ENCODE peak calls at places on chromosomes 3 and 15, in four cellular contexts. G is GM13976, B is HL-60, D is NB4. E is an unnamed sample.
A peak's percentile ranks its signal among the peaks of the same experiment; 100 is the strongest.

GRCh38 chr3:8500208-8500961 is 1.2 kb upstream of the LMCD1 start:
- DNase-seq in D (no peak), G (no peak), B (no peak), E (no peak)

GRCh38 chr3:161291191-161291901 is 70.2 kb downstream of the NMD3 start:
- DNase-seq in D (no peak), G (no peak), B (no peak), E (no peak)

GRCh38 chr3:190492966-190493365 is 20.9 kb upstream of the IL1RAP start:
- DNase-seq in G (no peak), D (no peak), B (no peak), E (no peak)

GRCh38 chr3:124094496-124094895 is 102.6 kb upstream of the ROPN1 start:
- DNase-seq in D (peak; percentile 8), G (no peak), B (no peak), E (no peak)

GRCh38 chr15:40549894-40550293 is 14.9 kb downstream of the CCDC32 start:
- DNase-seq in B (no peak), D (no peak), G (no peak), E (no peak)

GRCh38 chr15:84079885-84080777 is 155.4 kb upstream of the GOLGA6L4 start:
- DNase-seq in D (no peak), G (peak; percentile 67), B (peak; percentile 5), E (peak; percentile 58)

GRCh38 chr15:51756482-51756881 is 5.1 kb downstream of the TMOD2 start:
- DNase-seq in B (peak; percentile 73), D (peak; percentile 75), G (no peak), E (no peak)

GRCh38 chr3:110620118-110620517 is 451.5 kb upstream of the NECTIN3 start:
- DNase-seq in D (no peak), B (no peak), G (no peak), E (no peak)

DNA sequence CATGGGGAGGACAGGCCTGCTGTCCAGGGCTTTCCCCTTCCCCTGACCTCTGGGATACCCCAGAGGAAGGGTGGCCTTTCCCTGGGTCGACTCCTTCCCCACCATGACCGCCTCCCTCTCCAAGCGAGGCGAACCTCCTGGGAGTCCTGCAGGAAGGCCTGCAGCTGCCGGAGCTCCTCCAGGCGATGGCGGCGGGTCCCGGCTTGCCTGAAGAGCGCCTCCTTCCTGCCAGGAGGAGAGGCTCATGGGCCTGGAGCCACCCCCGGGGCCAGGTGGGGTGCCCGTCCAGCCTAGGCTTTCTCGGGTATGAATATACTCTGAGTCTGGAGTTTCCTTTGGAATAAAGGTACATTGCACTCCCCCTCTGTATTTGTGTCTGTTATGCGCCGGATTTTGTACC is 20.1 kb downstream of the PLA2G4B start:
- DNase-seq in D (no peak), G (no peak), B (no peak), E (no peak)
- TF ChIP-seq CTCF in D (no peak), G (no peak), B (no peak), E (no peak)

GRCh38 chr3:142578309-142579223 is at the start of gene ATR:
- DNase-seq in B (peak; percentile 98), D (peak; percentile 98), G (peak; percentile 96), E (peak; percentile 95)
- TF ChIP-seq CTCF in B (no peak), D (no peak), G (no peak), E (no peak)

DNA sequence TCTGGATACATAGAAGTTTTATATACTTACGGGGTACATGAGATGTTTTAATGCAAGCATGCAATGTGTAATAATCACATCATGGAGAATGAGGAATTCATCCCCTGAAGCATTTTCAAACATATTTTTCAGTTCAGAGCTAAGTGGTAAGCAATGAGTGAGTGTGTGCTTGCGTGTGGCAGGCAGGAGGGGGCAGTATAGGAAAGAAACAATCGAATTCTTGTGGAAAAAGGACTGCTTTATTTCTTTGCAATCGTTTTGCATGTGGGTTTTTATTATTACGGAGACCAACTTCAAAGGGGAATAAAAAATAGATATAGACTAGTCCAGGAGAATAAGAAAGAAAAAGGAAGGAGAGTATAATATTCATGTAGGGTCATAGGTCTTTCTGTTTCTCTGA is 271.6 kb downstream of the CHL1 start:
- DNase-seq in B (no peak), D (peak; percentile 14), G (no peak), E (no peak)
- TF ChIP-seq CTCF in B (peak; percentile 19), D (peak; percentile 62), G (peak; percentile 66), E (peak; percentile 64)

GRCh38 chr3:99934984-99935797 is 117.5 kb downstream of the CMSS1 start:
- DNase-seq in B (no peak), G (no peak), D (no peak), E (no peak)
- TF ChIP-seq CTCF in B (no peak), G (no peak), D (no peak), E (no peak)

DNA sequence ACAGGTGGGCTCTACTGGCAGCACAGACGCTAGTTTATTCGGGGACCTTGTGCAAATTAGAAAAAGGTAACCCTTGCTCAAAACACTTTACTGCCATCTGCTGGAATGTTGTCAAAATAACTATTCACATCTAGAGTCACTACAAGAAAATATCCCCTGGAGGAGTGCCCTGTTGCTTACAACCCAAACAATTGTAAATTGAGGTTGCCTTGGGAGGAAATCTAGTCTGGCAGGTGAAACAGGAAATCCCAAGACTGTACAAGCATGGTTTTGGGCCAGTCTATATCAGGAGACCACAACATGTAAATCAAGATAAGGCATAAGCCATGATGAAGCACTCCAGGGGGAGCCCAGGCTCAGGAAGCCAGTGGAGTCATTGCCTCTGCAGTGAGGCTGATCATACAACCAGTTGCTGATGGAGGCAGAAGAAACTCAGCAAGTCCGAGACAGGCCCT is 136.8 kb upstream of the ACP3 start:
- DNase-seq in B (peak; percentile 8), G (peak; percentile 18), D (peak; percentile 56), E (peak; percentile 15)
- TF ChIP-seq CTCF in B (no peak), G (peak; percentile 18), D (peak; percentile 31), E (peak; percentile 37)

GRCh38 chr3:133467780-133468179 is 67.9 kb downstream of the BFSP2 start:
- DNase-seq in G (no peak), B (no peak), D (no peak), E (no peak)

GRCh38 chr3:133466531-133467386 is 66.9 kb downstream of the BFSP2 start:
- DNase-seq in D (no peak), G (no peak), B (peak; percentile 62), E (peak; percentile 26)

GRCh38 chr3:133463441-133463860 is 63.6 kb downstream of the BFSP2 start:
- DNase-seq in G (no peak), B (no peak), D (no peak), E (no peak)

GRCh38 chr3:133461291-133461690 is 61.4 kb downstream of the BFSP2 start:
- DNase-seq in D (no peak), G (no peak), B (no peak), E (no peak)

GRCh38 chr3:133464573-133464972 is 64.7 kb downstream of the BFSP2 start:
- DNase-seq in D (peak; percentile 40), G (no peak), B (no peak), E (no peak)
- TF ChIP-seq CTCF in D (no peak), G (peak; percentile 44), B (no peak), E (peak; percentile 44)

E was measured in GM10248.